ENCODE peak calls at places on chromosomes 5 and 9, in ten cellular contexts. D, L, V, K, M, B, F, P, N and C are unnamed samples.

GRCh38 chr9:124078641-124079040 is 67.1 kb downstream of the LHX2 start:
- DNase-seq in D (no peak), L (no peak), V (no peak), K (no peak), M (no peak), B (no peak), F (no peak), P (no peak), N (peak; percentile 35), C (no peak)

GRCh38 chr9:87542180-87542579 is 44.5 kb downstream of the DAPK1 start:
- DNase-seq in D (no peak), L (no peak), V (no peak), K (no peak), M (no peak), B (no peak), F (no peak), P (no peak), N (no peak), C (no peak)

GRCh38 chr5:122907238-122907637 is 61.8 kb downstream of the SNX24 start:
- DNase-seq in D (no peak), L (no peak), V (no peak), K (no peak), M (no peak), B (no peak), F (no peak), P (no peak), N (peak; percentile 35), C (no peak)

GRCh38 chr9:133137451-133138231 is 16.6 kb upstream of the RALGDS start:
- DNase-seq in D (no peak), L (peak; percentile 88), V (peak; percentile 72), K (no peak), M (no peak), B (no peak), F (peak; percentile 45), P (no peak), N (no peak), C (no peak)

GRCh38 chr9:72586388-72587160 is 65.2 kb downstream of the TMC1 start:
- DNase-seq in D (no peak), L (no peak), V (no peak), K (no peak), M (no peak), B (peak; percentile 91), F (no peak), P (no peak), N (peak; percentile 51), C (peak; percentile 79)

GRCh38 chr9:126604706-126605105 is 9.0 kb upstream of the LMX1B start:
- DNase-seq in D (no peak), L (no peak), V (peak; percentile 4), K (no peak), M (no peak), B (no peak), F (no peak), P (no peak), N (no peak), C (no peak)

GRCh38 chr9:34636791-34637355 is 714 bp downstream of the SIGMAR1 start:
- DNase-seq in D (no peak), L (no peak), V (peak; percentile 56), K (no peak), M (no peak), B (peak; percentile 64), F (peak; percentile 33), P (no peak), N (peak; percentile 41), C (no peak)

GRCh38 chr9:89536145-89536574 is 38.2 kb upstream of the SEMA4D start:
- DNase-seq in D (peak; percentile 73), L (no peak), V (no peak), K (no peak), M (no peak), B (peak; percentile 75), F (no peak), P (no peak), N (no peak), C (no peak)

GRCh38 chr5:83368317-83368716 is 103.2 kb upstream of the VCAN start:
- DNase-seq in D (no peak), L (no peak), V (peak; percentile 32), K (no peak), M (peak; percentile 54), B (peak; percentile 98), F (no peak), P (no peak), N (no peak), C (peak; percentile 95)

GRCh38 chr5:120533581-120533980 is 69.5 kb downstream of the PRR16 start:
- DNase-seq in D (no peak), L (no peak), V (no peak), K (no peak), M (no peak), B (no peak), F (no peak), P (no peak), N (no peak), C (no peak)

GRCh38 chr5:58751222-58751621 is 168.3 kb downstream of the RAB3C start:
- DNase-seq in D (no peak), L (no peak), V (no peak), K (no peak), M (no peak), B (peak; percentile 48), F (no peak), P (no peak), N (no peak), C (no peak)

GRCh38 chr5:122192883-122193496 is 63.6 kb downstream of the ZNF474 start:
- DNase-seq in D (peak; percentile 4), L (no peak), V (no peak), K (no peak), M (peak; percentile 72), B (peak; percentile 65), F (no peak), P (no peak), N (peak; percentile 34), C (peak; percentile 79)